ENCODE peak calls at places on chromosomes 7 and 10, in four cellular contexts. C is mammary epithelial cell, G is fibroblast of lung, W is hepatocyte. A is an unnamed sample. For H3K79me2, the result is how much of the 10 kb centered on the place peaks cover.

GRCh38 chr10:97724341-97724941 is 10.9 kb downstream of the MARVELD1 start:
- DNase-seq in W (peak), C (peak), G (peak), A (no peak)

GRCh38 chr7:50632561-50633413 is 67.6 kb upstream of the DDC start:
- DNase-seq in W (peak), G (peak), C (peak), A (peak)

GRCh38 chr10:124197301-124198148 is 104.1 kb upstream of the CHST15 start:
- DNase-seq in W (no peak), C (no peak), G (no peak), A (no peak)

GRCh38 chr7:102471791-102472125 is 7.0 kb downstream of the POLR2J start:
- DNase-seq in C (no peak), G (no peak), W (no peak), A (no peak)

GRCh38 chr10:62726142-62726541 is 78.4 kb upstream of the ADO start:
- DNase-seq in G (peak), W (no peak), C (peak), A (no peak)

GRCh38 chr7:22728416-22729029 is 1.5 kb downstream of the IL6 start:
- DNase-seq in W (peak), G (peak), C (peak), A (no peak)

GRCh38 chr7:156080596-156080995 is 268.3 kb upstream of the SHH start:
- DNase-seq in G (no peak), W (no peak), C (no peak), A (no peak)

GRCh38 chr7:99108615-99109014 is 35.3 kb downstream of the SMURF1 start:
- DNase-seq in G (peak), W (no peak), C (no peak), A (no peak)

GRCh38 chr10:133095586-133095985 is 7.9 kb downstream of the ADGRA1 start:
- DNase-seq in W (no peak), G (no peak), C (no peak), A (no peak)

GRCh38 chr7:112407261-112407660 is 43.0 kb upstream of the IFRD1 start:
- DNase-seq in G (no peak), C (no peak), W (no peak), A (no peak)

GRCh38 chr7:24576171-24577052 is 3.2 kb downstream of the PALS2 start:
- DNase-seq in C (peak), W (peak), G (peak), A (peak)

DNA sequence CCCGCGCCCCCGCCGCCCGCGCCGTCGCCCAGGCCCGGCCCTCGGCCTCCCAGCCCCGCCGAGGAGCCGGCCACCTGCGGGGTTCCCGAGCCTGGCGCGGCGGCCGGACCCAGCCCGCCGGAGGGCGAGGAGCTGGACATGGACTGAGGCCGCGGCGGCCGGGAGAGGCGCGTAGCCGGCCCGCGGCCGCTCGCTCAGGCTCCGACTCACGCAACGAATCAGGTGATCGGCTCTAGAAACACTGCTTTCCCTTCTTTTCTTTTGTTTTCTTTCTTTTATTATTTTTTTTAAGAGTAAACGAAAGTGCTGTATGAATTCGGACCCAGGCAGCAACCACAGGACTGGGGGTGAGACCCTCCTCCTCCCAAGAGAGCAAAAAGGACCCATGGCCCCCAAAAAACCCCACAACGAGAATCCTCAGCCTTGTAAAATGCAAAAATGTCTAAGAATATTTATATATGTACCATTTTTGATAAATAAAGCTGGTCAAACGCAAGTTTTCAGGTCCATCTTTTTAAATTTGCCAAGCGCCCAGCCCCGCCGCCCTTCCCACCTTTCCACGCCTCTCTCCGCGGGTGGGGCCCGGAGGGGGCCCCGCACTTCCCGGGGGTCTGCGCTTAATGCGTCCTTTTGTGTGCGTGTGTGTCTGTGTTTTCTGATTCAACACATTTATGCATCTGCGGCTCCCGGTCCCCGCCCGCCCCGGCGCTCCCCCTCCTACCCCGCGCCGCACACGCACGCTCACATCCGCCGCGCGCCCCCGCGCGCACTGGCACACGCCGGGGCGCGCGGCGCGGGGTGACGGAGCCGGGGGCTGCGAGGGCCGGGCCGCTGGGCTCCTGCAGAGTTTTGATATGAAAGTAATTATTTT is 4.4 kb downstream of the UNCX start:
- DNase-seq in C (no peak), W (no peak), G (no peak), A (no peak)
- TF ChIP-seq EZH2 in C (no peak), W (peak), G (peak), A (no peak)

DNA sequence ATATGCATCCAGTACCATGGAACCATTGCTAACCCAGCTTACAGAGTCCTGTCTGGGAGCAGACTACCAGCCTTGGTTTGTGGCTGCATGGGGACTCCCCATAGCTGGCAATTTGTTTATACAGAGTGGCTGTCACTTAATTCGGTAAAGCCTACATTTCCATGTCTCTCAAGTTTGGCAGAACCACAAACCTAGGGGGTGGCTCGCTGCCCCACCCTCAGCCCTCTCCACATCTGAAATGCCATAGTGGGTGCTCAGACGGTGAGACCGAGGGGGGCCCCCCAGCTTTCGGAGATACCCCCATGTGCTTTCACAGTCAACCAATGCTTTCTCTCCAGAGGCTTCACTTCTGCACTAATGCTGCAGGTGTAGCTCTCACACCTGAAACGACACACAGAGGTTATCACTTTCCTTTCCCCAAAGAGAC is 75.5 kb upstream of the KAT6B start:
- DNase-seq in C (no peak), W (no peak), G (no peak), A (no peak)
- H3K79me2 ChIP-seq in C (under half), W (under half), G (under half), A (under half)

DNA sequence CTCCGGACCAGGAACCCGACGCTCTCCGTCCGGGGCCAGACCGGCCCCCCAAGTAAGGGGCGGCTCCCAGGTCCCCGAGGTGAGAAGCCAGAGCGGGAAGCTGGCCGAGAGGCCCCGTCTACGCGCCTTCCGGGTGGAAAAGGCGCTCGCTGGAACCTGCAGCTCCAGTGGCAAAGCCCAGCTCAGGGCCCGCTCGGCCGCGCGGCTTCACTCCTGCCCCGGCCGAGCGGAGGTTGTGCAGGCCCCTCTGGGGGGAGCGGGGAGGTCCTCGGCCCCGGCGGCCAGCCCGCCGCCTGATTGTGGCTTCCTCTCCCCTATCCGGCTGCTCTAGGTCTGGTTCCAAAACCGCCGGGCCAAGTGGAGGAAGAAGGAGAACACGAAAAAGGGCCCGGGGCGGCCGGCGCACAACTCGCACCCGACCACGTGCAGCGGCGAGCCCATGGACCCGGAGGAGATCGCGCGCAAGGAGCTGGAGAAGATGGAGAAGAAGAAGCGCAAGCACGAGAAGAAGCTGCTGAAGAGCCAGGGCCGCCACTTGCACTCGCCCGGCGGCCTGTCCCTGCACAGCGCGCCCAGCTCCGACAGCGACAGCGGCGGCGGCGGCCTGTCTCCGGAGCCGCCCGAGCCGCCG is 2.9 kb downstream of the UNCX start:
- DNase-seq in C (peak), G (no peak), W (no peak), A (no peak)
- TF ChIP-seq EZH2 in C (no peak), G (peak), W (peak), A (no peak)

DNA sequence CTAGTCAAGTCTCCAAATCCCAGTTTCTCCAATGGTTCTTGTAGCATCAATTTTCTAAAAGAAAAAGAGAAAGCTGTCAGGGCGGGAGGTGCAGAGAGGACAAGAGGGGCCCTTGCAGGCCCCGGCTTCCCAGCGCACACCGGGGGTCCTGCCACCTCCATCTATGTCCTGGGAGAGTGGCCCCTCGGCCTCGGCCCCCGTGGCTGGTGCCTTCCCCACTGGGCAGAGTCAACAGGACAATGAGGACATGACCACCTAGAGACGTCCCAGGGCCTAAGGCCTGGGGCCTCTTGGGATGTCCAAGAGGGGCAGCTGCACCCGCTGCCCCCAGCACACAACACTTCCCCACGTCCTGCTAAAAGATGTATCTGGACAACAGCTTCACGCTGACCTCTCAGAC is 5.9 kb downstream of the COX19 start:
- DNase-seq in W (no peak), C (no peak), G (no peak), A (no peak)
- H3K79me2 ChIP-seq in W (half or more), C (half or more), G (under half), A (half or more)

DNA sequence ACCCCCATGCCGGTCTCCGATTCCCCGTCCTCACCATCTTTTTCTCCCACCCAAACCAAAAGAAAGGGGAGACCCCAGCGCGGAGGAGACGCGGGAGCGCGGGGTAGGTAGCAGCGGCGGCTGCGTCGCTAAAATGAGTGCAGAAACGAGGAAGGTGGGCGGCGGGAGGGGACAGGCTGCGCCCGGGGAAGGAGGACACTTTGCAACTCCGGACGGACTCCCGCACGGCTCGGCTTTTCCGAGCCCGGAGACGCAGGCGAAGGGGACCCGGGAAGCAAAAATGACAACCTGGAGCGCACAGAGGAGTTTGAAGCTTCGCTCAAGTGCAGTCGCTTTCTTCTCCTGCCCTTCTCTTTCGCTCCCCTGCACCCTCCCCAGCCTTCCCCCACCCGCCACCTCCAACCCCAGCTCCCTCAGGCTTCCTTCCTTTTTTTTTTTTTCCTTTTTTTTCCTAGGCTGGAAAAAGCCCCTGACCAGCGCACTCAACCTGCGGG is 481 bp downstream of the SFMBT2 start:
- DNase-seq in G (peak), W (peak), C (no peak), A (peak)
- TF ChIP-seq EZH2 in G (no peak), W (no peak), C (peak), A (no peak)

DNA sequence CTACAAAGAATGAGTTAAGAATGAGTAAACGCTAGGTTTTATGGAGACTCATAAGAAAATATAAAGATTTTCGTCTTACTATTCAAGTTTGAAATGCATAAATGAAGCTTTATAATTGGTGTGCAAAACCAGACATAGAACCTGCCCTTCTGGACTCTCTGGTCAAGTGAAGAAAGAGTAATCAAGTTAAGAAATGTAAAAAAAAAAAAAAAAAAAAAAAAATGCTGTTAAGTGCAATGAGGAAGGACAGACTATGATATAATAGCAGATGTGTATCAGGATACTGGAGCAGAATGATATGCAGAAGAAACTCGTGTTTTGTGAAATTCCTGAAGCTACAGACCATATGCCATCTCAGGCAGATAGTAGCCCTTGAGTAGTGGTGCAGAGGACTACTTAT is 5.6 kb downstream of the PCGF5 start:
- DNase-seq in G (no peak), W (no peak), C (no peak), A (no peak)
- H3K79me2 ChIP-seq in G (under half), W (under half), C (under half), A (half or more)

DNA sequence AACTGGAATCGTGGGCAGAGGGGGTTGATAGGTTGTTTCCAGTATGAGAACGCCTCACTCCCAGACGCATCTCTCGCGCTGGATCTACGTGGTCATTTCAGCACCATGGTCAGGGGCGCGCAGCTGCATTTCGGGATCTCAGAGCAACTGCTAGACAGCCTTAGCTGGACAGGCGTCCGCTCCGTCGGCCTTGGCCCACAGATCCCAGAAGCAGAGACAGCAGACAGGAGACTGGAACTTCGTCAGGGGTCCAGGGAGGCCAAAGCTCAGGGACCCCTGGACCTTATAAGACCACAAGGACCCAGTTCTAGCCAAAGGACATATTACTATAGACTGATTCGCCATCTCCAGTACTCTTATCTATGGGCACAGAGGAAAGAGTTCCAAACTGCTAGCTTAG is 5.3 kb downstream of the NEUROG3 start:
- DNase-seq in G (peak), C (peak), W (peak), A (peak)
- TF ChIP-seq EZH2 in G (no peak), C (no peak), W (no peak), A (no peak)

A was measured in DND-41.